ENCODE peak calls at places on chromosome 5, in five cellular contexts. S is tibial artery; M is stimulated activated naive CD4-positive, alpha-beta T cell; A is H54; T is NCI-H1092. Z is an unnamed sample.

GRCh38 chr5:158925314-158925713 is 174.4 kb downstream of the EBF1 start:
- DNase-seq in S (no peak), M (no peak), A (no peak), T (no peak), Z (no peak)

GRCh38 chr5:122316652-122317051 is 4.6 kb downstream of the SNCAIP start:
- DNase-seq in S (no peak), M (no peak), A (no peak), T (peak; percentile 81), Z (no peak)

GRCh38 chr5:157690690-157691433 is 19.5 kb downstream of the C5orf52 start:
- DNase-seq in S (no peak), M (no peak), A (no peak), T (no peak), Z (no peak)

GRCh38 chr5:178547753-178548415 is 42.3 kb downstream of the COL23A1 start:
- DNase-seq in S (no peak), M (no peak), A (no peak), T (no peak), Z (peak; percentile 34)

GRCh38 chr5:38758774-38759423 is 86.9 kb upstream of the OSMR start:
- DNase-seq in S (no peak), M (no peak), A (no peak), T (no peak), Z (no peak)

GRCh38 chr5:139671096-139671841 is 23.1 kb downstream of the CXXC5 start:
- DNase-seq in S (no peak), M (no peak), A (no peak), T (no peak), Z (peak; percentile 73)

GRCh38 chr5:145750194-145750593 is 84.9 kb downstream of the PRELID2 start:
- DNase-seq in S (no peak), M (no peak), A (no peak), T (no peak), Z (no peak)

GRCh38 chr5:137819768-137820167 is 47.9 kb upstream of the MYOT start:
- DNase-seq in S (no peak), M (no peak), A (no peak), T (no peak), Z (no peak)

GRCh38 chr5:5063533-5063953 is 76.6 kb upstream of the ADAMTS16 start:
- DNase-seq in S (no peak), M (no peak), A (no peak), T (no peak), Z (no peak)

GRCh38 chr5:176769911-176770310 is 40.4 kb upstream of the UNC5A start:
- DNase-seq in S (peak; percentile 13), M (no peak), A (no peak), T (no peak), Z (no peak)

GRCh38 chr5:142012186-142012785 is 541 bp downstream of the GNPDA1 start:
- DNase-seq in S (peak; percentile 85), M (no peak), A (no peak), T (no peak), Z (peak; percentile 12)

GRCh38 chr5:171673840-171674239 is 111.8 kb upstream of the SMIM23 start:
- DNase-seq in S (no peak), M (no peak), A (no peak), T (no peak), Z (no peak)

GRCh38 chr5:177425801-177426565 is 493 bp upstream of the GRK6 start:
- DNase-seq in S (peak; percentile 100), M (peak; percentile 100), A (peak; percentile 99), T (peak; percentile 98), Z (peak; percentile 92)

GRCh38 chr5:167819406-167819805 is 472.0 kb upstream of the WWC1 start:
- DNase-seq in S (no peak), M (no peak), A (no peak), T (no peak), Z (no peak)

GRCh38 chr5:154865466-154866184 is 7.2 kb downstream of the CNOT8 start:
- DNase-seq in S (no peak), M (no peak), A (no peak), T (no peak), Z (no peak)

GRCh38 chr5:65198777-65199120 is 283.0 kb downstream of the ADAMTS6 start:
- DNase-seq in S (no peak), M (no peak), A (peak; percentile 26), T (no peak), Z (no peak)

GRCh38 chr5:73444499-73445432 is 3.8 kb downstream of the FOXD1 start:
- DNase-seq in S (no peak), M (no peak), A (no peak), T (no peak), Z (no peak)

GRCh38 chr5:172422255-172422654 is 32.1 kb downstream of the SH3PXD2B start:
- DNase-seq in S (peak; percentile 53), M (no peak), A (no peak), T (no peak), Z (no peak)

GRCh38 chr5:40191041-40191550 is 488.6 kb upstream of the PTGER4 start:
- DNase-seq in S (no peak), M (no peak), A (no peak), T (no peak), Z (no peak)

GRCh38 chr5:112776301-112776856 is 38.7 kb downstream of the APC start:
- DNase-seq in S (no peak), M (no peak), A (no peak), T (no peak), Z (no peak)

GRCh38 chr5:103428411-103428871 is 134.1 kb downstream of the NUDT12 start:
- DNase-seq in S (no peak), M (no peak), A (no peak), T (peak; percentile 2), Z (peak; percentile 47)

GRCh38 chr5:168936511-168936910 is 357.3 kb upstream of the PANK3 start:
- DNase-seq in S (no peak), M (no peak), A (no peak), T (no peak), Z (no peak)

GRCh38 chr5:138972836-138973235 is 97.7 kb upstream of the LRRTM2 start:
- DNase-seq in S (peak; percentile 38), M (no peak), A (no peak), T (no peak), Z (no peak)

GRCh38 chr5:138263581-138263980 is 10.8 kb downstream of the GFRA3 start:
- DNase-seq in S (no peak), M (no peak), A (no peak), T (no peak), Z (no peak)

GRCh38 chr5:175564716-175565115 is 86.4 kb downstream of the SFXN1 start:
- DNase-seq in S (no peak), M (no peak), A (no peak), T (no peak), Z (no peak)

GRCh38 chr5:169567079-169567478 is 16.5 kb upstream of the SPDL1 start:
- DNase-seq in S (no peak), M (no peak), A (no peak), T (no peak), Z (no peak)

GRCh38 chr5:148290271-148291195 is 21.7 kb upstream of the SPINK7 start:
- DNase-seq in S (no peak), M (no peak), A (no peak), T (no peak), Z (no peak)

Z was measured in hypothalamus.